ENCODE peak calls at places on chromosomes 3 and 15, in ten cellular contexts. T, X, A, I, L, E, O, F, Y and B are unnamed samples.

GRCh38 chr3:197801801-197802504 is 10.9 kb downstream of the LRCH3 start:
- DNase-seq in O (no peak), Y (no peak), L (no peak), E (no peak), F (peak), X (no peak), T (peak), I (no peak), A (no peak), B (no peak)

GRCh38 chr15:64191971-64192830 is 29.4 kb upstream of the PPIB start:
- DNase-seq in T (no peak), F (no peak), X (no peak), A (no peak), O (no peak), L (no peak), Y (no peak), I (no peak), E (no peak), B (peak)

GRCh38 chr15:48644827-48645557 is 517 bp downstream of the FBN1 start:
- DNase-seq in X (no peak), I (no peak), E (no peak), T (peak), F (peak), L (no peak), O (peak), Y (peak), A (peak), B (peak)

GRCh38 chr15:69914960-69915359 is 182.8 kb downstream of the TLE3 start:
- DNase-seq in Y (no peak), L (no peak), I (no peak), A (no peak), O (no peak), E (no peak), X (no peak), F (no peak), T (no peak), B (no peak)

GRCh38 chr3:2390926-2391532 is 292.4 kb downstream of the CNTN4 start:
- DNase-seq in I (no peak), F (no peak), L (no peak), E (no peak), O (no peak), A (no peak), Y (no peak), X (no peak), T (no peak), B (no peak)

GRCh38 chr15:81385110-81386076 is 11.4 kb upstream of the TMC3 start:
- DNase-seq in O (no peak), T (no peak), X (no peak), Y (no peak), E (no peak), F (no peak), A (no peak), I (no peak), L (no peak), B (no peak)

GRCh38 chr3:36192901-36193300 is 187.4 kb upstream of the STAC start:
- DNase-seq in T (no peak), A (no peak), F (no peak), I (no peak), Y (no peak), L (no peak), O (no peak), X (no peak), E (no peak), B (no peak)

GRCh38 chr3:182837855-182838454 is 44.7 kb downstream of the ATP11B start:
- DNase-seq in L (no peak), X (no peak), I (no peak), Y (no peak), T (peak), E (no peak), F (peak), A (peak), O (no peak), B (peak)

GRCh38 chr3:154792828-154793227 is 287.3 kb upstream of the MME start:
- DNase-seq in A (no peak), I (no peak), L (no peak), E (no peak), F (no peak), X (no peak), Y (no peak), O (no peak), T (no peak), B (no peak)

GRCh38 chr3:159950156-159950898 is 38.3 kb upstream of the IL12A start:
- DNase-seq in T (no peak), X (no peak), I (no peak), L (no peak), A (no peak), O (no peak), Y (no peak), E (no peak), F (no peak), B (no peak)

GRCh38 chr3:85304360-85304964 is 345.7 kb downstream of the CADM2 start:
- DNase-seq in O (no peak), A (peak), T (no peak), L (no peak), Y (no peak), X (peak), F (no peak), E (no peak), I (no peak), B (no peak)

GRCh38 chr15:78930577-78931388 is 14.1 kb downstream of the CTSH start:
- DNase-seq in Y (no peak), X (peak), E (peak), F (peak), O (no peak), L (no peak), A (no peak), I (no peak), T (peak), B (peak)

GRCh38 chr3:86774082-86774691 is 216.8 kb downstream of the VGLL3 start:
- DNase-seq in F (peak), Y (no peak), E (peak), T (peak), O (no peak), A (no peak), X (peak), L (peak), I (no peak), B (peak)

GRCh38 chr15:95558131-95558530 is 772.4 kb upstream of the NR2F2 start:
- DNase-seq in L (no peak), X (no peak), F (no peak), E (peak), Y (no peak), T (no peak), O (no peak), A (no peak), I (no peak), B (no peak)

GRCh38 chr3:127482216-127483004 is 108.1 kb downstream of the TPRA1 start:
- DNase-seq in A (peak), T (peak), E (no peak), F (peak), Y (no peak), O (no peak), I (no peak), X (no peak), L (no peak), B (no peak)

GRCh38 chr3:21562225-21562624 is 188.8 kb downstream of the ZNF385D start:
- DNase-seq in E (no peak), F (peak), A (no peak), T (peak), Y (no peak), X (no peak), L (no peak), I (no peak), O (no peak), B (no peak)

GRCh38 chr3:155704041-155704440 is 40.8 kb downstream of the PLCH1 start:
- DNase-seq in E (no peak), T (no peak), L (no peak), F (no peak), A (no peak), Y (no peak), I (no peak), O (no peak), X (no peak), B (no peak)